ENCODE peak calls at places on chromosomes 1 and 21, in five cellular contexts. C is A549, G is uterus, F is heart left ventricle, S is colonic mucosa. Y is an unnamed sample.

GRCh38 chr1:33152685-33153432 is 29.0 kb downstream of the TRIM62 start:
- DNase-seq in C (no peak), G (peak; percentile 57), F (peak; percentile 89), S (no peak), Y (peak; percentile 59)

GRCh38 chr1:19825298-19825697 is 10.2 kb upstream of the RNF186 start:
- DNase-seq in C (no peak), G (no peak), F (no peak), S (no peak), Y (no peak)

GRCh38 chr1:228109962-228110488 is 926 bp upstream of the MRPL55 start:
- DNase-seq in C (no peak), G (peak; percentile 52), F (no peak), S (no peak), Y (no peak)

GRCh38 chr1:24957808-24958752 is 28.0 kb upstream of the RUNX3 start:
- DNase-seq in C (no peak), G (no peak), F (no peak), S (no peak), Y (no peak)

GRCh38 chr1:50213505-50213904 is 104.8 kb downstream of the ELAVL4 start:
- DNase-seq in C (no peak), G (no peak), F (no peak), S (no peak), Y (no peak)

GRCh38 chr21:44887126-44887806 is 13.8 kb upstream of the PTTG1IP start:
- DNase-seq in C (no peak), G (no peak), F (no peak), S (no peak), Y (no peak)

GRCh38 chr1:223137402-223138100 is 5.5 kb downstream of the TLR5 start:
- DNase-seq in C (peak; percentile 30), G (no peak), F (no peak), S (peak; percentile 61), Y (peak; percentile 37)

GRCh38 chr1:63827411-63828321 is 53.8 kb downstream of the ROR1 start:
- DNase-seq in C (no peak), G (no peak), F (no peak), S (no peak), Y (no peak)

GRCh38 chr1:201183728-201184127 is 6.9 kb upstream of the IGFN1 start:
- DNase-seq in C (no peak), G (no peak), F (no peak), S (no peak), Y (no peak)

GRCh38 chr1:20448626-20449215 is 37.3 kb downstream of the CAMK2N1 start:
- DNase-seq in C (no peak), G (no peak), F (no peak), S (no peak), Y (no peak)

GRCh38 chr1:205570796-205571537 is 60.8 kb downstream of the ELK4 start:
- DNase-seq in C (no peak), G (no peak), F (no peak), S (peak; percentile 15), Y (no peak)

GRCh38 chr21:39385299-39386145 is 36.6 kb upstream of the HMGN1 start:
- DNase-seq in C (peak; percentile 92), G (peak; percentile 79), F (peak; percentile 81), S (peak; percentile 90), Y (peak; percentile 60)

GRCh38 chr1:229192031-229192430 is 78.9 kb upstream of the RAB4A start:
- DNase-seq in C (no peak), G (no peak), F (no peak), S (no peak), Y (no peak)

GRCh38 chr1:47761201-47761930 is 235.8 kb downstream of the TRABD2B start:
- DNase-seq in C (no peak), G (no peak), F (no peak), S (no peak), Y (no peak)

GRCh38 chr1:207938016-207938415 is 27.1 kb upstream of the CD34 start:
- DNase-seq in C (peak; percentile 78), G (no peak), F (no peak), S (no peak), Y (no peak)

GRCh38 chr1:212918751-212919150 is 31.6 kb upstream of the VASH2 start:
- DNase-seq in C (no peak), G (no peak), F (no peak), S (no peak), Y (no peak)

GRCh38 chr1:17909634-17910033 is 154.5 kb downstream of the ACTL8 start:
- DNase-seq in C (no peak), G (no peak), F (no peak), S (no peak), Y (no peak)

GRCh38 chr1:211589782-211590721 is 11.1 kb upstream of the SLC30A1 start:
- DNase-seq in C (no peak), G (peak; percentile 61), F (peak; percentile 65), S (no peak), Y (peak; percentile 51)

GRCh38 chr1:149877211-149877946 is 22.0 kb upstream of the BOLA1 start:
- DNase-seq in C (peak; percentile 19), G (no peak), F (no peak), S (no peak), Y (no peak)

GRCh38 chr1:108595510-108595909 is 35.6 kb downstream of the EEIG2 start:
- DNase-seq in C (no peak), G (no peak), F (no peak), S (no peak), Y (no peak)

GRCh38 chr1:58515794-58516401 is 30.6 kb downstream of the OMA1 start:
- DNase-seq in C (peak; percentile 70), G (no peak), F (peak; percentile 20), S (peak; percentile 27), Y (peak; percentile 19)

GRCh38 chr1:222889445-222889844 is 74.6 kb downstream of the DISP1 start:
- DNase-seq in C (no peak), G (no peak), F (no peak), S (no peak), Y (no peak)

GRCh38 chr1:62327360-62328051 is 8.3 kb upstream of the KANK4 start:
- DNase-seq in C (no peak), G (no peak), F (no peak), S (no peak), Y (no peak)

GRCh38 chr21:17371470-17371869 is 141.4 kb upstream of the CXADR start:
- DNase-seq in C (no peak), G (no peak), F (no peak), S (no peak), Y (no peak)

GRCh38 chr1:109241344-109241743 is 8.0 kb upstream of the CELSR2 start:
- DNase-seq in C (no peak), G (no peak), F (no peak), S (no peak), Y (no peak)

GRCh38 chr1:18530567-18531502 is 50.1 kb downstream of the KLHDC7A start:
- DNase-seq in C (no peak), G (no peak), F (no peak), S (peak; percentile 33), Y (no peak)

DNA sequence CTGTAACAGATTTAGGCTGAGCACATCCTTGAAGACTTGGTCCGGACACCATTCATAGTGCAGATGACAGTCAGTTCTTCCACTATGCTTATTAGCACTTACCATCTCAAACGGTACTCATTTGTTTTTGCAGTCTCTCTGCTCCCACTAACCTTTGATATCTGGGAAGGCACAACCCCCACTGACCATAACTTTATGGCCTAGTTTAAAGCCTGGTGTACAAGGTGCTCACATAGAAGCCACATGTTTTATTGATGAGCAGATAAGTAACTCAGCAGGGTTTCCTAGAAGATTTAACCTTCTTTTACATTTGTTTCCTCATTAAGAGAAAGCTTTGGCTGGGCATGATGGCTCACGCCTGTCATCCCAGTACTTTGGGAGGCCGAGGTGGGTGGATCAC is 119.3 kb upstream of the MAGI3 start:
- DNase-seq in C (no peak), G (no peak), F (no peak), S (peak; percentile 43), Y (no peak)
- H3K4me1 ChIP-seq in C (no peaks in the 10 kb centered on the region), G (no peaks in the 10 kb centered on the region), F (no peaks in the 10 kb centered on the region), S (no peaks in the 10 kb centered on the region), Y (no peaks in the 10 kb centered on the region)

GRCh38 chr21:27212444-27212843 is 245.6 kb upstream of the ADAMTS5 start:
- DNase-seq in C (no peak), G (no peak), F (no peak), S (no peak), Y (no peak)

GRCh38 chr21:27219068-27219467 is 252.2 kb upstream of the ADAMTS5 start:
- DNase-seq in C (no peak), G (no peak), F (no peak), S (no peak), Y (no peak)

GRCh38 chr21:27213328-27213727 is 246.4 kb upstream of the ADAMTS5 start:
- DNase-seq in C (no peak), G (no peak), F (no peak), S (no peak), Y (no peak)
- TF ChIP-seq CTCF in C (no peak), G (no peak), F (peak; percentile 16), S (no peak), Y (no peak)

GRCh38 chr1:93275634-93276295 is 69.9 kb upstream of the DR1 start:
- DNase-seq in C (peak; percentile 21), G (no peak), F (no peak), S (no peak), Y (no peak)
- H3K4me1 ChIP-seq in C (peaks cover 29% of the 10 kb centered on the region), G (no peaks in the 10 kb centered on the region), F (no peaks in the 10 kb centered on the region), S (no peaks in the 10 kb centered on the region), Y (no peaks in the 10 kb centered on the region)

GRCh38 chr21:41953249-41953830 is 478 bp downstream of the C2CD2 start:
- DNase-seq in C (no peak), G (peak; percentile 35), F (peak; percentile 40), S (no peak), Y (no peak)

GRCh38 chr21:41952568-41953248 is 1.1 kb downstream of the C2CD2 start:
- DNase-seq in C (no peak), G (no peak), F (no peak), S (peak; percentile 33), Y (no peak)

GRCh38 chr21:41954654-41955499 is 1.1 kb upstream of the C2CD2 start:
- DNase-seq in C (no peak), G (no peak), F (no peak), S (no peak), Y (no peak)

GRCh38 chr21:41955516-41955915 is 1.7 kb upstream of the C2CD2 start:
- DNase-seq in C (no peak), G (no peak), F (no peak), S (no peak), Y (no peak)

DNA sequence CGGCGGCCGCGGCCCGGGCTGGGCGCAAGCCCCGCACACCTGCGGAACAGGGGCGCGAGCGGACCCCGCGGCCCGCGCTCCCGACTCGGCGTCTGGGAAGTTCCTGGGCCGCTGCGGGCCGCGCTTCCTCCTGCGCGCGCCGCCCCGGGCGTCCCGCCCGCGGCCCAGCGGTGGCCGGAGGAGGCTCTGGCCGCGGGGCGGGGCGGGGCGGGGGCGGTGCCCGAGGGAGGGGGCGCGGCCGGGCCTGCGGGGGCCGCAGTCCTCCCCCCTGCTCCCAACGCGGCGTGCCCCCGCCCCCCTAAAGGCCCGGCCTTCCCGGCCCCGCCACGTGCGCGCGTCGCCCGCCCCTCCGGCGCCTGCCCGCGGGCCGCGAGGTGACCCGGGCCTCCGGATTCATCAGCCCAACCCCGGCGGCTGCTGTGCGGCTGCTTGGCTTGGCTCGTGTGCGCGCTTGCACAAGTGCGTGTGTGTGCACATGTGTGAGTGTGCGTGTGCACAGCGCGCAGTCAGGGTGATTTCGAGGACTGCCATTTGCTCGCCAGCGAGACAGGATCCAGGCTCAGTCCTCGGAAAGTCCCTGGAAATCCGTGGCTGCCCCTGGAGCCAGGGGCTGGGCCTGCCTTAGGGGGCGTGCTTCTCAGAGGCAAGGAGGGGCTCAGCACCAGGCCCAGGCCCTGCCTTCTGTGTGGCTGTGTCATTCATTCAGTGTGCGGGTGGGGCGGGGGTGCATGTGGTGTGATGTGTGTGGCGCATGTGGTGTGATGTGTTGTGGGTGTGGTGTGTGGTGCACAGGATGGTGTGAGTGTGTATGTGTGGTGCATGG is at the start of gene C2CD2:
- DNase-seq in C (peak; percentile 64), G (peak; percentile 75), F (peak; percentile 80), S (peak; percentile 68), Y (no peak)
- TF ChIP-seq CTCF in C (no peak), G (no peak), F (no peak), S (no peak), Y (no peak)

GRCh38 chr1:209645574-209646452 is 6.4 kb downstream of the LAMB3 start:
- DNase-seq in C (no peak), G (no peak), F (no peak), S (no peak), Y (no peak)
- H3K4me1 ChIP-seq in C (peaks cover 41% of the 10 kb centered on the region), G (peaks cover 12% of the 10 kb centered on the region), F (peaks cover 95% of the 10 kb centered on the region), S (peaks cover 40% of the 10 kb centered on the region), Y (peaks cover 79% of the 10 kb centered on the region)

Y was measured in gastrocnemius medialis.